ENCODE peak calls at places on chromosomes 11 and 22, in six cellular contexts. V is CD8-positive, alpha-beta T cell; F is kidney epithelial cell; R is astrocyte of the cerebellum; G is AG04449; Q is hepatocyte. O is an unnamed sample.

GRCh38 chr11:75589933-75590332 is 27.9 kb downstream of the SERPINH1 start:
- DNase-seq in V (no peak), R (no peak), G (no peak), Q (no peak), F (no peak), O (no peak)

GRCh38 chr11:65542738-65543390 is 15.3 kb downstream of the LTBP3 start:
- DNase-seq in R (no peak), V (no peak), Q (no peak), G (no peak), F (no peak), O (no peak)

GRCh38 chr11:3855808-3856491 is 486 bp downstream of the STIM1 start:
- DNase-seq in G (no peak), F (no peak), R (no peak), V (no peak), Q (peak; percentile 51), O (no peak)

GRCh38 chr22:36021649-36022048 is 7.0 kb downstream of the RBFOX2 start:
- DNase-seq in R (no peak), Q (no peak), V (no peak), F (no peak), G (no peak), O (no peak)

GRCh38 chr11:62400760-62401159 is 18.1 kb upstream of the SCGB1A1 start:
- DNase-seq in V (no peak), F (no peak), R (peak; percentile 74), G (peak; percentile 36), Q (peak; percentile 84), O (no peak)

GRCh38 chr11:69088676-69089146 is 40.0 kb downstream of the TPCN2 start:
- DNase-seq in Q (peak; percentile 89), G (no peak), R (peak; percentile 71), V (peak; percentile 30), F (no peak), O (no peak)

GRCh38 chr11:131666006-131666405 is 295.6 kb downstream of the NTM start:
- DNase-seq in F (no peak), G (no peak), R (no peak), Q (no peak), V (no peak), O (no peak)

GRCh38 chr11:102244681-102245409 is 72.4 kb upstream of the BIRC3 start:
- DNase-seq in V (no peak), Q (no peak), R (peak; percentile 70), F (peak; percentile 58), G (peak; percentile 68), O (no peak)

GRCh38 chr11:86360775-86361395 is 13.8 kb upstream of the CCDC81 start:
- DNase-seq in Q (peak; percentile 40), R (peak; percentile 18), V (no peak), G (peak; percentile 29), F (no peak), O (no peak)

GRCh38 chr11:76662656-76663460 is 7.7 kb downstream of the LRRC32 start:
- DNase-seq in R (no peak), F (no peak), V (no peak), G (no peak), Q (no peak), O (no peak)

GRCh38 chr22:42959472-42960145 is 55.3 kb downstream of the PACSIN2 start:
- DNase-seq in G (no peak), F (peak; percentile 78), V (no peak), Q (peak; percentile 84), R (no peak), O (no peak)

GRCh38 chr11:120801801-120802689 is 221.9 kb upstream of the TBCEL start:
- DNase-seq in Q (peak; percentile 85), G (no peak), F (no peak), R (peak; percentile 31), V (peak; percentile 8), O (no peak)

GRCh38 chr22:43217285-43218030 is 30.5 kb upstream of the TTLL12 start:
- DNase-seq in V (no peak), Q (no peak), R (no peak), G (no peak), F (no peak), O (no peak)

GRCh38 chr11:66335531-66336233 is 552 bp downstream of the RIN1 start:
- DNase-seq in F (no peak), R (no peak), Q (peak; percentile 49), G (no peak), V (no peak), O (no peak)

GRCh38 chr11:69295995-69296889 is 2.3 kb downstream of the MYEOV start:
- DNase-seq in F (no peak), Q (peak; percentile 63), V (no peak), R (no peak), G (no peak), O (no peak)

GRCh38 chr11:71562120-71562519 is 3.2 kb upstream of the KRTAP5-10 start:
- DNase-seq in F (no peak), G (no peak), R (no peak), V (no peak), Q (no peak), O (no peak)

GRCh38 chr22:28976588-28976987 is 85.0 kb downstream of the C22orf31 start:
- DNase-seq in V (no peak), R (no peak), Q (no peak), G (peak; percentile 33), F (peak; percentile 73), O (no peak)

GRCh38 chr11:14793546-14793945 is 98.5 kb downstream of the CYP2R1 start:
- DNase-seq in F (no peak), R (no peak), Q (no peak), V (no peak), G (no peak), O (no peak)

GRCh38 chr11:76613901-76614300 is 56.6 kb downstream of the LRRC32 start:
- DNase-seq in F (no peak), Q (no peak), R (no peak), G (no peak), V (no peak), O (no peak)

GRCh38 chr11:129620705-129621104 is 194.9 kb upstream of the TMEM45B start:
- DNase-seq in V (no peak), G (no peak), R (no peak), Q (no peak), F (no peak), O (no peak)

GRCh38 chr22:30565341-30565740 is 9.1 kb downstream of the GAL3ST1 start:
- DNase-seq in Q (no peak), V (no peak), F (no peak), R (no peak), G (no peak), O (no peak)

DNA sequence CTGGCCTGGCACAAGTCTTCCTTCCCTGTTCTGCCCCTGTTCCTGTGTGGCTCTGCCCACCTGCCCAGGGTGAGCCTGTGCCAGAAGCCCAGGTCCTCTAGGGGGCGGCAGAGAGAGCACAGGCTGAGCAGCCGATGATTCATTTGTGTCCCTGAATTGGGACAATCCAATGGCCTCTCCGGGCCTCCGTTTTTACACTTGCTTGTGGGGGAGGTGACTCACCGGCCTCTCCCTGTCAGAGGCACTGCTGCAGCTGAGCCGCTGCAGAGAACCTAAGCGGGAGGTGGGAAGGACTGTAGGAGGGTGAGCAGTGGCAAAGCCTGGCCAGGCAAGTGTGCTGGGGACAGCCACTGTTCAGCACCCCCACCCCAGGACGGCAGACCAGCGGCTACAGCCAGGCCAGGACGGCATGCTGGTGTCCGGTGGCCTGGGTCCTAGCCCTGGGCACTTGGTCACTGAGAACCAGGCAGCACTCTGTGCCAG is 65.2 kb upstream of the LMO1 start:
- DNase-seq in R (peak; percentile 45), F (peak; percentile 84), G (peak; percentile 12), Q (peak; percentile 93), V (peak; percentile 23), O (no peak)
- H3K4me3 ChIP-seq in R (no peak overlapping the region), F (no peak overlapping the region), G (no peak overlapping the region), Q (no peak overlapping the region), V (no peak overlapping the region), O (no peak overlapping the region)

GRCh38 chr11:67732045-67732787 is 57.8 kb upstream of the ALDH3B2 start:
- DNase-seq in Q (peak; percentile 52), V (peak; percentile 41), G (no peak), R (no peak), F (no peak), O (no peak)
- TF ChIP-seq CTCF in Q (peak; percentile 18), V (peak; percentile 44), G (peak; percentile 7), R (no peak), F (peak; percentile 52), O (no peak)

GRCh38 chr11:33667819-33668467 is 32.7 kb downstream of the C11orf91 start:
- DNase-seq in G (no peak), V (no peak), R (no peak), F (no peak), Q (no peak), O (no peak)
- H3K4me3 ChIP-seq in G (no peak overlapping the region), V (no peak overlapping the region), R (no peak overlapping the region), F (no peak overlapping the region), Q (no peak overlapping the region), O (no peak overlapping the region)

GRCh38 chr22:39315389-39315788 is 4.0 kb downstream of the RPL3 start:
- DNase-seq in F (no peak), R (no peak), Q (no peak), G (no peak), V (no peak), O (no peak)

GRCh38 chr22:39317756-39318506 is 1.5 kb downstream of the RPL3 start:
- DNase-seq in R (no peak), G (no peak), Q (no peak), F (no peak), V (no peak), O (no peak)

GRCh38 chr22:39316440-39317083 is 2.9 kb downstream of the RPL3 start:
- DNase-seq in G (no peak), Q (peak; percentile 91), F (peak; percentile 86), R (peak; percentile 91), V (peak; percentile 69), O (no peak)

GRCh38 chr22:39318507-39319283 is 728 bp downstream of the RPL3 start:
- DNase-seq in F (no peak), G (no peak), V (no peak), Q (peak; percentile 70), R (no peak), O (no peak)

GRCh38 chr22:39317084-39317755 is 2.2 kb downstream of the RPL3 start:
- DNase-seq in G (no peak), V (no peak), Q (no peak), F (no peak), R (no peak), O (no peak)
- TF ChIP-seq CTCF in G (no peak), V (no peak), Q (no peak), F (no peak), R (no peak), O (no peak)

GRCh38 chr11:94583885-94584500 is 16.8 kb downstream of the PIWIL4 start:
- DNase-seq in Q (no peak), G (no peak), R (no peak), F (no peak), V (no peak), O (no peak)
- H3K4me3 ChIP-seq in Q (no peak overlapping the region), G (no peak overlapping the region), R (no peak overlapping the region), F (no peak overlapping the region), V (no peak overlapping the region), O (no peak overlapping the region)

O was measured in esophagus squamous epithelium.